ENCODE peak calls at places on chromosomes 12 and 14, in four cellular contexts. S, W, K and O are unnamed samples.

GRCh38 chr12:89259831-89260230 is 92.5 kb downstream of the DUSP6 start:
- DNase-seq in K (no peak), W (no peak), S (no peak), O (no peak)

GRCh38 chr14:55097894-55098560 is 31.0 kb upstream of the LGALS3 start:
- DNase-seq in K (no peak), S (no peak), W (no peak), O (peak; percentile 37)

GRCh38 chr12:122308811-122309210 is 42.5 kb upstream of the VPS33A start:
- DNase-seq in W (no peak), S (no peak), K (no peak), O (no peak)

GRCh38 chr12:57771873-57772428 is at the start of gene METTL1:
- DNase-seq in K (peak; percentile 97), S (peak; percentile 96), W (peak; percentile 97), O (peak; percentile 95)

GRCh38 chr14:22871962-22872832 is 657 bp downstream of the LRP10 start:
- DNase-seq in W (peak; percentile 94), S (peak; percentile 55), K (peak; percentile 78), O (peak; percentile 86)

GRCh38 chr12:122894173-122895121 is 1.5 kb downstream of the VPS37B start:
- DNase-seq in S (no peak), W (no peak), K (no peak), O (peak; percentile 80)

GRCh38 chr14:21723431-21724045 is 49.9 kb upstream of the OR4E1 start:
- DNase-seq in K (peak; percentile 3), S (peak; percentile 54), W (peak; percentile 84), O (peak; percentile 25)

GRCh38 chr12:92434607-92435025 is 268.2 kb upstream of the PLEKHG7 start:
- DNase-seq in S (no peak), W (no peak), K (no peak), O (no peak)

GRCh38 chr14:34113051-34113511 is 162.2 kb upstream of the EGLN3 start:
- DNase-seq in W (no peak), K (peak; percentile 74), S (no peak), O (peak; percentile 37)

GRCh38 chr14:30553311-30553989 is 5.5 kb upstream of the G2E3 start:
- DNase-seq in S (no peak), K (peak; percentile 67), W (no peak), O (no peak)

GRCh38 chr14:41362134-41362533 is 244.5 kb upstream of the LRFN5 start:
- DNase-seq in K (peak; percentile 0), S (no peak), W (no peak), O (no peak)

GRCh38 chr12:127363392-127363791 is 903.6 kb upstream of the TMEM132C start:
- DNase-seq in K (no peak), W (no peak), S (no peak), O (no peak)

GRCh38 chr14:61710853-61711817 is 15.8 kb downstream of the HIF1A start:
- DNase-seq in W (no peak), S (no peak), K (no peak), O (no peak)

GRCh38 chr12:6089041-6089823 is 35.2 kb downstream of the VWF start:
- DNase-seq in W (peak; percentile 23), S (no peak), K (peak; percentile 57), O (peak; percentile 40)

GRCh38 chr12:57248934-57249742 is 1.8 kb downstream of the STAC3 start:
- DNase-seq in W (peak; percentile 7), S (no peak), K (no peak), O (no peak)

GRCh38 chr12:50351120-50352043 is 45.0 kb downstream of the FAM186A start:
- DNase-seq in S (no peak), W (no peak), K (no peak), O (no peak)

GRCh38 chr12:65372574-65372973 is 94.1 kb downstream of the MSRB3 start:
- DNase-seq in W (no peak), S (no peak), K (no peak), O (no peak)

GRCh38 chr12:122961551-122962329 is 4.5 kb downstream of the ABCB9 start:
- DNase-seq in W (no peak), S (no peak), K (no peak), O (no peak)

GRCh38 chr12:84492381-84492883 is 420.2 kb downstream of the SLC6A15 start:
- DNase-seq in S (no peak), W (no peak), K (no peak), O (no peak)

GRCh38 chr12:84502180-84502857 is 410.3 kb downstream of the SLC6A15 start:
- DNase-seq in S (no peak), K (peak; percentile 68), W (no peak), O (no peak)

GRCh38 chr12:84502907-84503787 is 409.5 kb downstream of the SLC6A15 start:
- DNase-seq in S (no peak), K (peak; percentile 27), W (peak; percentile 71), O (peak; percentile 63)

GRCh38 chr12:84497819-84498218 is 414.8 kb downstream of the SLC6A15 start:
- DNase-seq in W (no peak), S (no peak), K (no peak), O (no peak)
- TF ChIP-seq CTCF in W (no peak), S (no peak), K (peak; percentile 32), O (no peak)

GRCh38 chr14:65223636-65224035 is 121.3 kb upstream of the MAX start:
- DNase-seq in K (no peak), W (no peak), S (no peak), O (no peak)

GRCh38 chr14:65224799-65225198 is 122.5 kb upstream of the MAX start:
- DNase-seq in W (no peak), S (peak; percentile 77), K (no peak), O (no peak)

GRCh38 chr14:65219353-65219752 is 117.0 kb upstream of the MAX start:
- DNase-seq in W (no peak), S (no peak), K (no peak), O (no peak)

GRCh38 chr14:65225299-65226159 is 123.2 kb upstream of the MAX start:
- DNase-seq in S (no peak), K (no peak), W (no peak), O (no peak)

DNA sequence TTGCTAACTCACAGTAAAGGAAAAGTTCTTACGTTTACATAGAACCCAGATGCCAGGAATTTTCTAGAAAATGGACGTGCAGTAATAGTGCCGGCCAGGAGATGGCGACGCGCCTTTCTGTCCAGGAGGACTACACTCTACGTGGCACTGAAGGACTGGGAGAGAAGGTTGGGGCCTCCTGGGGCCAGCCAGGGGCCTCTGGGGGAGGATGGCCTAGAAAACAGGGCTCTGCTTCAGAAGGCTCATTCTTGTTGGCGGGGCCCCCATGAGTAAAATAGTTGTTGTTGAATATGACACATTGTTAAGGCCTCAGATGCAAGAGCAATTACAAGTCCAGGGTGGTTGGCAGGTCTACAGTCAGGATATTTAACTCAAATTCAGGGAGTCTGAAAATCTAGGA is 120.1 kb upstream of the MAX start:
- DNase-seq in K (peak; percentile 46), S (peak; percentile 61), W (peak; percentile 69), O (peak; percentile 52)
- TF ChIP-seq CTCF in K (peak; percentile 71), S (peak; percentile 79), W (peak; percentile 74), O (peak; percentile 72)

GRCh38 chr12:128531153-128531552 is 264.2 kb downstream of the TMEM132C start:
- DNase-seq in K (no peak), W (no peak), S (no peak), O (no peak)
- TF ChIP-seq CTCF in K (no peak), W (no peak), S (no peak), O (no peak)

GRCh38 chr12:72467985-72468384 is 195.8 kb downstream of the TRHDE start:
- DNase-seq in K (no peak), W (no peak), S (no peak), O (no peak)

GRCh38 chr12:72468505-72468904 is 196.3 kb downstream of the TRHDE start:
- DNase-seq in K (no peak), S (no peak), W (no peak), O (no peak)

GRCh38 chr12:72471806-72472205 is 199.6 kb downstream of the TRHDE start:
- DNase-seq in W (no peak), S (no peak), K (no peak), O (no peak)

GRCh38 chr12:72476301-72476700 is 204.1 kb downstream of the TRHDE start:
- DNase-seq in K (no peak), W (no peak), S (no peak), O (no peak)

DNA sequence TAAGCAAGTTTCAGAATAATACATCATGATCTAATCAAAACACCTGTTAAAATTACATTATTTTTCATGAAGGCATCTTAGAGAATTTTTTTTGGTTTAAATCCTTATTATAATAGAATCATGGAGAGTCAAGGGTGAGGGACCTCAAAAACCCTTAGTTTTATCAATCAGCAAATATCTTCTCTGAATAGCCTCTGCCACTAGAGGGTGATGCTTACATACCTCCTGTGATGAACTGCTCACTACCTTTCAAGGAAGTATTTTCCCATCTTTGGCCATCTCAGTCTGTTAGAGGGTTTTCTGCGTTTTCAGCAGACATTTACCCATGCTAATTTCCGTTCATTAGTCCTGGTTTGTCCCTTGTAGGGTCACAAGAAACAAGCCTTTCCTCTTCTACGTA is 200.2 kb downstream of the TRHDE start:
- DNase-seq in W (no peak), K (no peak), S (no peak), O (no peak)
- TF ChIP-seq CTCF in W (no peak), K (no peak), S (no peak), O (no peak)

GRCh38 chr12:3071107-3071506 is 6.1 kb upstream of the TSPAN9 start:
- DNase-seq in S (no peak), W (no peak), K (no peak), O (no peak)

GRCh38 chr12:3071710-3072109 is 5.5 kb upstream of the TSPAN9 start:
- DNase-seq in S (no peak), W (no peak), K (no peak), O (no peak)

GRCh38 chr12:3073438-3074255 is 3.5 kb upstream of the TSPAN9 start:
- DNase-seq in W (peak; percentile 92), S (peak; percentile 79), K (peak; percentile 82), O (peak; percentile 87)

GRCh38 chr12:3065300-3065699 is 11.9 kb upstream of the TSPAN9 start:
- DNase-seq in S (no peak), K (no peak), W (peak; percentile 1), O (no peak)

GRCh38 chr12:3069714-3070113 is 7.5 kb upstream of the TSPAN9 start:
- DNase-seq in W (no peak), S (no peak), K (no peak), O (no peak)
- TF ChIP-seq CTCF in W (no peak), S (no peak), K (no peak), O (no peak)